ENCODE peak calls at places on chromosomes 5 and 9, in seven cellular contexts. M, T, E, K, L, U and G are unnamed samples.

GRCh38 chr9:33366979-33367480 is 35.3 kb downstream of the AQP7 start:
- DNase-seq in E (no peak), L (no peak), U (no peak), M (no peak), T (no peak), K (no peak), G (no peak)

GRCh38 chr5:154465169-154465568 is 12.9 kb downstream of the HAND1 start:
- DNase-seq in M (no peak), E (no peak), T (peak; percentile 24), L (no peak), K (peak; percentile 59), U (no peak), G (no peak)

GRCh38 chr5:131821221-131821620 is 24.4 kb upstream of the FNIP1 start:
- DNase-seq in U (no peak), E (no peak), M (no peak), L (no peak), T (no peak), K (no peak), G (no peak)

GRCh38 chr5:79560774-79561524 is 47.0 kb upstream of the HOMER1 start:
- DNase-seq in K (no peak), M (no peak), L (no peak), U (no peak), T (no peak), E (no peak), G (no peak)

GRCh38 chr5:77993799-77994318 is 217.7 kb upstream of the TBCA start:
- DNase-seq in U (no peak), M (peak; percentile 55), E (no peak), T (no peak), L (no peak), K (no peak), G (peak; percentile 98)

GRCh38 chr5:10310073-10310779 is 2.5 kb upstream of the CMBL start:
- DNase-seq in M (no peak), K (no peak), L (no peak), U (peak; percentile 67), T (peak; percentile 85), E (no peak), G (no peak)

GRCh38 chr9:122095010-122095767 is 2.1 kb upstream of the TTLL11 start:
- DNase-seq in E (peak; percentile 75), L (no peak), K (peak; percentile 43), U (no peak), M (peak; percentile 75), T (peak; percentile 65), G (no peak)

GRCh38 chr5:2801602-2802525 is 50.4 kb upstream of the IRX2 start:
- DNase-seq in K (no peak), E (no peak), U (no peak), M (no peak), L (no peak), T (no peak), G (no peak)

GRCh38 chr5:72415926-72416325 is 91.3 kb downstream of the ZNF366 start:
- DNase-seq in L (no peak), U (no peak), T (no peak), M (no peak), K (no peak), E (no peak), G (no peak)

GRCh38 chr5:53616939-53617549 is 56.6 kb downstream of the NDUFS4 start:
- DNase-seq in M (no peak), L (no peak), U (no peak), E (no peak), K (no peak), T (no peak), G (peak; percentile 5)

GRCh38 chr5:84450617-84451414 is 66.1 kb upstream of the EDIL3 start:
- DNase-seq in L (no peak), E (no peak), M (no peak), K (no peak), U (no peak), T (no peak), G (no peak)

GRCh38 chr9:110115341-110115820 is 92.6 kb downstream of the C9orf152 start:
- DNase-seq in T (no peak), M (no peak), U (peak; percentile 65), L (peak; percentile 48), E (no peak), K (no peak), G (no peak)

GRCh38 chr5:31119938-31120641 is 73.4 kb upstream of the CDH6 start:
- DNase-seq in U (no peak), K (no peak), T (no peak), L (no peak), M (peak; percentile 76), E (no peak), G (no peak)

GRCh38 chr9:21615446-21615845 is 133.3 kb upstream of the IFNE start:
- DNase-seq in K (no peak), U (no peak), M (no peak), T (no peak), L (no peak), E (no peak), G (no peak)

GRCh38 chr9:21608200-21608599 is 126.1 kb upstream of the IFNE start:
- DNase-seq in U (no peak), K (no peak), E (no peak), L (no peak), M (no peak), T (no peak), G (no peak)

GRCh38 chr9:21609506-21609905 is 127.4 kb upstream of the IFNE start:
- DNase-seq in U (no peak), T (no peak), E (no peak), K (no peak), M (no peak), L (no peak), G (no peak)

GRCh38 chr9:21615018-21615417 is 132.9 kb upstream of the IFNE start:
- DNase-seq in E (no peak), L (no peak), M (no peak), T (no peak), U (no peak), K (no peak), G (no peak)

DNA sequence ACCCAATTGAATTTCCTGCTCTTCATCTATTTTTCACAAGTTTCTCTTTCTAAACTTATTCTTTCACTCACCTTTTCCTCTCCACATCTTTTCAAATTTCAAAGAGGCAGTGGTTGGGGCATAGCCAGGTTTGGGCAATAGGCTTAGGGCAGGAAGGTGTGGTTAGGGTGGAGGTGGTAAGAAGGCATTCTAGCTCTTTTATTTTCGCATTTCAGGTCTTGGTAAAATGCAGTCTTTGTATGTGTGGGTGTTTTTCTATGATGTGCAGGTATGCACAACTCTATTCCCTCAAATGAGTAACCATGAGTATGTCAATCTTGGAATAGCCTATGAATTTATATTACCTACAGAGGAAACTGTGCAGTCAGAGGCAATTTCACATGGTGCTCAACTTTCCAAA is 129.8 kb upstream of the IFNE start:
- DNase-seq in U (no peak), L (no peak), T (no peak), K (no peak), E (no peak), M (no peak), G (no peak)
- H3K27ac ChIP-seq in U (no peak overlapping the region), L (no peak overlapping the region), T (no peak overlapping the region), K (no peak overlapping the region), E (no peak overlapping the region), M (no peak overlapping the region), G (no peak overlapping the region)

GRCh38 chr5:158792186-158792585 is 307.5 kb downstream of the EBF1 start:
- DNase-seq in M (no peak), E (no peak), L (no peak), T (no peak), U (no peak), K (no peak), G (no peak)
- H3K4me1 ChIP-seq in M (no peaks in the 10 kb centered on the region), E (no peaks in the 10 kb centered on the region), L (peaks cover 15% of the 10 kb centered on the region), T (no peaks in the 10 kb centered on the region), U (no peaks in the 10 kb centered on the region), K (no peaks in the 10 kb centered on the region), G (no peaks in the 10 kb centered on the region)

DNA sequence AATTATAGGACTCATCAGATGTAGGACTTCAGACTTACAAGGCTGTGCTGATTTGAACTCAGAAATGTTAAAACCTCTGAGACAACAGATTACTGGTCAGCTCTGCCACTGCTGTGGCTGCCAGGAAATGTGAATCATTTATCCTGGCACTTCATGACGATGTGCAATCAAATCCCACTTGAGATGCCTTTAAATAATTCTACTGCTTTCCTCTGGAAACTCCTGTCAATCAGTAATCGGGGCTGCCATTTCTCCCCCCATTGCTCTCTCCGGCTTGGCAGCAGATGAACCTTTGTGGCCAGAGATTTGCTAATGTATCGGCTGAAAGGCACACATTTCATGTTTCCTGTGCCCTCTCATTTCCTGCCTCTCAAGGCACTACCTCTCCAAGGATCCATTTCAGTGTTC is 291.8 kb upstream of the C9orf72 start:
- DNase-seq in K (no peak), L (no peak), E (no peak), U (no peak), T (no peak), M (no peak), G (no peak)
- H3K27ac ChIP-seq in K (no peak overlapping the region), L (no peak overlapping the region), E (peak overlapping the region; percentile 47), U (no peak overlapping the region), T (no peak overlapping the region), M (no peak overlapping the region), G (no peak overlapping the region)

GRCh38 chr9:98226516-98226915 is 28.9 kb downstream of the TBC1D2 start:
- DNase-seq in M (no peak), T (no peak), U (no peak), E (no peak), K (no peak), L (no peak), G (no peak)

GRCh38 chr9:98225015-98225442 is 30.4 kb downstream of the TBC1D2 start:
- DNase-seq in E (no peak), M (no peak), T (no peak), K (no peak), L (no peak), U (no peak), G (no peak)

GRCh38 chr9:98220911-98221310 is 28.5 kb upstream of the CORO2A start:
- DNase-seq in M (no peak), K (no peak), L (no peak), T (no peak), U (peak; percentile 39), E (no peak), G (no peak)

GRCh38 chr9:98219794-98220370 is 27.4 kb upstream of the CORO2A start:
- DNase-seq in K (no peak), E (no peak), U (peak; percentile 15), L (no peak), T (no peak), M (no peak), G (no peak)

DNA sequence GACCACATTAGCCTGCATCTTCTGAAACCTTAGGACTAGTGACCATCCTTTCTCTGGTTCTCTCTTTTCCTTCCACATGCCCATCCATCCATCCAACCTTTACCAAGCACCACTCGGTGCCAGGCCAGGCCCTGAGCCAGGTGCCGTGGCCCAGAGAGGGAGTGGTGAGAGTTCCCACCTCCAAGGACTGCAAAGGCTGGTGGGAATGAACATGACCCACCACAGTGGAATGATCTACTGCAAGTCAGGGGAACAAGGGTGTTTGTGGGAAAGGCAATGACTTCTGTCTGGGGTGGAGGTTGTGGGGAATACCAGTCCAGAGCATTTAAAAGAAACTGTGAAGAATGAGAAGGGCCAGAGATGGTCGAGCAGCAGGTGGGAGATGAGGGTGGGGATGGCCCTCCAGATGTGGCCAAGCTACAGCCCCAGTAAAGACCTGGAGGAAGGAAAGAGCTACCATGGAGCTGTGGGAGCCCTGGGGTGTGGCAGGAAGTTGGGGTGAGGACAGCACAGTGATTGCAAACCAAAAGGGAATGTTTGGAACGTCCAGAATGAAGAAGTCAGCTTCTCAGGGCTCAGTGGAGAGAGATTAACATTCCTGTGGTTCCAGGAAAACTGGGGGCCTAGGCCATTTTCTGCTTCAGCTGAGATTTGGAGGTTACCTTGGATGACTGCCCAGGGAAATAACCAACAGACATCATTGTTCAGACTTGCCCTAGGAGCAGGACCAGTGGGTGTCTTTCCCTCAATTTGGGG is 30.6 kb upstream of the CORO2A start:
- DNase-seq in U (no peak), T (peak; percentile 27), L (no peak), M (no peak), E (no peak), K (no peak), G (peak; percentile 97)
- H3K4me1 ChIP-seq in U (peaks cover 18% of the 10 kb centered on the region), T (peaks cover 7% of the 10 kb centered on the region), L (peaks cover 15% of the 10 kb centered on the region), M (peaks cover 7% of the 10 kb centered on the region), E (no peaks in the 10 kb centered on the region), K (no peaks in the 10 kb centered on the region), G (peaks cover 47% of the 10 kb centered on the region)